ENCODE peak calls at places on chromosomes 7 and 10, in four cellular contexts. D is GM10248, S is left ventricle myocardium inferior, F is GM19239. P is an unnamed sample.

GRCh38 chr10:1368772-1369171 is 312.6 kb downstream of the WDR37 start:
- DNase-seq in D (peak), S (no peak), F (no peak), P (no peak)

GRCh38 chr10:51679841-51680240 is 19.6 kb downstream of the CSTF2T start:
- DNase-seq in D (no peak), S (no peak), F (no peak), P (no peak)

GRCh38 chr7:1170741-1171501 is 10.9 kb upstream of the ZFAND2A start:
- DNase-seq in D (no peak), S (no peak), F (no peak), P (no peak)

GRCh38 chr10:99598781-99599481 is 21.3 kb downstream of the SLC25A28 start:
- DNase-seq in D (no peak), S (no peak), F (no peak), P (no peak)

GRCh38 chr7:158618745-158619140 is 31.1 kb upstream of the PTPRN2 start:
- DNase-seq in D (no peak), S (no peak), F (no peak), P (no peak)

GRCh38 chr10:51462076-51462779 is 237.2 kb downstream of the CSTF2T start:
- DNase-seq in D (no peak), S (no peak), F (no peak), P (no peak)

GRCh38 chr10:14904316-14904732 is 25.7 kb downstream of the SUV39H2 start:
- DNase-seq in D (peak), S (no peak), F (no peak), P (no peak)

GRCh38 chr10:43843331-43844101 is 194.8 kb upstream of the ZNF32 start:
- DNase-seq in D (no peak), S (peak), F (no peak), P (peak)

GRCh38 chr7:2926120-2926897 is 82.2 kb upstream of the GNA12 start:
- DNase-seq in D (no peak), S (peak), F (no peak), P (no peak)

GRCh38 chr7:100731937-100732636 is 1.3 kb upstream of the ZAN start:
- DNase-seq in D (no peak), S (no peak), F (no peak), P (no peak)

GRCh38 chr7:26321440-26321839 is 29.8 kb downstream of the SNX10 start:
- DNase-seq in D (no peak), S (no peak), F (no peak), P (no peak)

GRCh38 chr7:117963278-117964184 is 90.3 kb upstream of the CTTNBP2 start:
- DNase-seq in D (no peak), S (no peak), F (no peak), P (no peak)

GRCh38 chr10:116669080-116669479 is 48.3 kb downstream of the PNLIPRP2 start:
- DNase-seq in D (no peak), S (no peak), F (no peak), P (no peak)

GRCh38 chr10:28432210-28432676 is 100.7 kb upstream of the WAC start:
- DNase-seq in D (peak), S (peak), F (peak), P (peak)

GRCh38 chr10:30190831-30191552 is 131.6 kb upstream of the JCAD start:
- DNase-seq in D (no peak), S (no peak), F (no peak), P (no peak)